ENCODE peak calls at places on chromosomes 13 and 19, in eight cellular contexts. V, T, B, K, O, X, J and S are unnamed samples.

GRCh38 chr13:80695841-80696240 is 354.9 kb upstream of the SPRY2 start:
- ATAC-seq in V (no peak), T (no peak), B (no peak), K (no peak), O (no peak), X (no peak), J (no peak), S (no peak)

GRCh38 chr19:32206065-32206464 is 139.3 kb upstream of the ZNF507 start:
- ATAC-seq in V (no peak), T (no peak), B (peak; percentile 45), K (no peak), O (no peak), X (no peak), J (no peak), S (no peak)

GRCh38 chr13:69706807-69707206 is 400.8 kb upstream of the ATXN8OS start:
- ATAC-seq in V (no peak), T (no peak), B (no peak), K (no peak), O (no peak), X (no peak), J (no peak), S (no peak)

GRCh38 chr19:4157164-4157563 is 3.7 kb downstream of the CREB3L3 start:
- ATAC-seq in V (no peak), T (no peak), B (no peak), K (no peak), O (no peak), X (no peak), J (no peak), S (no peak)

GRCh38 chr13:110801044-110801443 is 87.5 kb downstream of the ING1 start:
- ATAC-seq in V (no peak), T (no peak), B (no peak), K (no peak), O (peak; percentile 36), X (peak; percentile 68), J (no peak), S (no peak)

GRCh38 chr13:33722216-33722900 is 95.6 kb upstream of the RFC3 start:
- ATAC-seq in V (no peak), T (no peak), B (no peak), K (no peak), O (no peak), X (peak; percentile 50), J (no peak), S (no peak)

GRCh38 chr13:33405371-33405770 is 119.8 kb upstream of the STARD13 start:
- ATAC-seq in V (no peak), T (no peak), B (no peak), K (no peak), O (no peak), X (no peak), J (no peak), S (no peak)

GRCh38 chr19:11325544-11325943 is 13.9 kb downstream of the RAB3D start:
- ATAC-seq in V (no peak), T (no peak), B (no peak), K (no peak), O (no peak), X (no peak), J (no peak), S (no peak)

GRCh38 chr13:51815848-51816247 is 11.9 kb upstream of the DHRS12 start:
- ATAC-seq in V (no peak), T (peak; percentile 45), B (no peak), K (no peak), O (no peak), X (no peak), J (no peak), S (no peak)

GRCh38 chr13:80168089-80168850 is 172.7 kb downstream of the SPRY2 start:
- ATAC-seq in V (peak; percentile 26), T (no peak), B (no peak), K (no peak), O (peak; percentile 37), X (no peak), J (peak; percentile 80), S (no peak)

GRCh38 chr19:56838930-56839664 is 1.4 kb downstream of the PEG3 start:
- ATAC-seq in V (peak; percentile 72), T (peak; percentile 64), B (no peak), K (peak; percentile 21), O (peak; percentile 55), X (peak; percentile 11), J (peak; percentile 56), S (peak; percentile 77)

GRCh38 chr19:30059741-30060140 is 117.7 kb downstream of the URI1 start:
- ATAC-seq in V (no peak), T (no peak), B (no peak), K (no peak), O (no peak), X (no peak), J (no peak), S (no peak)

GRCh38 chr13:79995334-79995733 is 345.6 kb downstream of the SPRY2 start:
- ATAC-seq in V (peak; percentile 95), T (peak; percentile 99), B (no peak), K (no peak), O (no peak), X (no peak), J (no peak), S (no peak)

GRCh38 chr19:6223461-6224307 is 56.1 kb downstream of the MLLT1 start:
- ATAC-seq in V (no peak), T (no peak), B (no peak), K (no peak), O (no peak), X (no peak), J (no peak), S (no peak)

GRCh38 chr19:32498641-32499200 is 82.3 kb upstream of the PDCD5 start:
- ATAC-seq in V (no peak), T (no peak), B (no peak), K (no peak), O (no peak), X (peak; percentile 96), J (no peak), S (no peak)

GRCh38 chr19:53878786-53879144 is 3.2 kb upstream of the PRKCG start:
- ATAC-seq in V (no peak), T (no peak), B (peak; percentile 13), K (no peak), O (peak; percentile 2), X (no peak), J (no peak), S (no peak)

GRCh38 chr13:53052675-53053074 is 24.1 kb downstream of the OLFM4 start:
- ATAC-seq in V (no peak), T (no peak), B (no peak), K (no peak), O (no peak), X (no peak), J (no peak), S (no peak)

GRCh38 chr19:6800991-6801396 is 28.5 kb downstream of the VAV1 start:
- ATAC-seq in V (no peak), T (peak; percentile 89), B (peak; percentile 54), K (peak; percentile 10), O (peak; percentile 10), X (peak; percentile 34), J (no peak), S (no peak)

GRCh38 chr13:113820813-113821651 is 42.8 kb downstream of the GAS6 start:
- ATAC-seq in V (peak; percentile 89), T (peak; percentile 83), B (peak; percentile 59), K (no peak), O (no peak), X (no peak), J (no peak), S (peak; percentile 89)

GRCh38 chr19:30626567-30626966 is 254.4 kb downstream of the ZNF536 start:
- ATAC-seq in V (no peak), T (no peak), B (no peak), K (no peak), O (no peak), X (no peak), J (no peak), S (no peak)

GRCh38 chr19:3835055-3835435 is 33.8 kb downstream of the ZFR2 start:
- ATAC-seq in V (no peak), T (no peak), B (no peak), K (no peak), O (no peak), X (no peak), J (no peak), S (no peak)

GRCh38 chr19:719636-720377 is 11.1 kb downstream of the PALM start:
- ATAC-seq in V (no peak), T (no peak), B (peak; percentile 32), K (no peak), O (no peak), X (no peak), J (no peak), S (peak; percentile 34)

GRCh38 chr19:46697142-46697960 is 19.6 kb downstream of the PRKD2 start:
- ATAC-seq in V (peak; percentile 96), T (peak; percentile 80), B (peak; percentile 90), K (peak; percentile 26), O (no peak), X (peak; percentile 48), J (peak; percentile 52), S (peak; percentile 97)

GRCh38 chr13:51818276-51818675 is 14.3 kb upstream of the DHRS12 start:
- ATAC-seq in V (no peak), T (no peak), B (no peak), K (no peak), O (no peak), X (no peak), J (no peak), S (no peak)

GRCh38 chr13:97798171-97798821 is 155.2 kb upstream of the IPO5 start:
- ATAC-seq in V (no peak), T (peak; percentile 65), B (no peak), K (no peak), O (no peak), X (no peak), J (no peak), S (no peak)